ENCODE peak calls at places on chromosomes 4 and X, in four cellular contexts. R, M, J and X are unnamed samples.

GRCh38 chrX:35919536-35920309 is at the start of gene CFAP47:
- DNase-seq in R (peak), M (no peak), J (no peak), X (no peak)

GRCh38 chrX:149510386-149510785 is 5.3 kb upstream of the IDS start:
- DNase-seq in R (no peak), M (no peak), J (no peak), X (no peak)

GRCh38 chr4:69092190-69092589 is 4.1 kb upstream of the UGT2B7 start:
- DNase-seq in R (no peak), M (no peak), J (no peak), X (peak)

GRCh38 chr4:123816462-123816861 is 419.9 kb downstream of the SPRY1 start:
- DNase-seq in R (no peak), M (no peak), J (no peak), X (no peak)

GRCh38 chr4:43816107-43816506 is 632.5 kb downstream of the KCTD8 start:
- DNase-seq in R (no peak), M (no peak), J (no peak), X (no peak)

GRCh38 chr4:73869130-73870055 is at the start of gene CXCL1:
- DNase-seq in R (peak), M (peak), J (peak), X (peak)

GRCh38 chrX:119887721-119888425 is 7.8 kb upstream of the AKAP14 start:
- DNase-seq in R (peak), M (peak), J (peak), X (no peak)

GRCh38 chr4:108256538-108256937 is 87.8 kb upstream of the LEF1 start:
- DNase-seq in R (no peak), M (peak), J (no peak), X (no peak)

GRCh38 chr4:175531405-175532091 is 280.5 kb downstream of the GPM6A start:
- DNase-seq in R (no peak), M (no peak), J (no peak), X (peak)

GRCh38 chrX:143634701-143635442 is 1.0 kb downstream of the SLITRK4 start:
- DNase-seq in R (peak), M (peak), J (no peak), X (no peak)

GRCh38 chrX:3713225-3713936 is at the start of gene PRKX:
- DNase-seq in R (peak), M (peak), J (peak), X (peak)

GRCh38 chr4:93731448-93731847 is 97.1 kb upstream of the ATOH1 start:
- DNase-seq in R (no peak), M (no peak), J (no peak), X (peak)

GRCh38 chrX:151975736-151976275 is 1.3 kb upstream of the GABRE start:
- DNase-seq in R (no peak), M (no peak), J (no peak), X (no peak)

GRCh38 chr4:188158336-188158735 is 19.1 kb downstream of the TRIML1 start:
- DNase-seq in R (no peak), M (no peak), J (no peak), X (no peak)

GRCh38 chrX:47568656-47569295 is 7.8 kb downstream of the ARAF start:
- DNase-seq in R (no peak), M (no peak), J (no peak), X (no peak)

GRCh38 chrX:38880460-38880859 is 79.2 kb downstream of the MID1IP1 start:
- DNase-seq in R (no peak), M (no peak), J (no peak), X (no peak)

GRCh38 chr4:44660396-44660795 is 9.0 kb upstream of the YIPF7 start:
- DNase-seq in R (no peak), M (no peak), J (no peak), X (no peak)

GRCh38 chrX:115560211-115560977 is 580 bp upstream of the PLS3 start:
- DNase-seq in R (no peak), M (no peak), J (no peak), X (peak)

GRCh38 chrX:108735680-108736508 is 469 bp downstream of the IRS4 start:
- DNase-seq in R (peak), M (peak), J (no peak), X (no peak)

GRCh38 chr4:110472583-110473329 is 3.2 kb upstream of the ENPEP start:
- DNase-seq in R (no peak), M (no peak), J (no peak), X (no peak)

GRCh38 chrX:151396042-151396826 is 772 bp upstream of the VMA21 start:
- DNase-seq in R (no peak), M (no peak), J (no peak), X (peak)

GRCh38 chrX:40166582-40166981 is 68.8 kb upstream of the BCOR start:
- DNase-seq in R (no peak), M (no peak), J (no peak), X (peak)

GRCh38 chr4:10085828-10086505 is 30.6 kb downstream of the WDR1 start:
- DNase-seq in R (no peak), M (no peak), J (peak), X (no peak)

GRCh38 chrX:72130156-72130761 is 1.5 kb downstream of the RTL5 start:
- DNase-seq in R (no peak), M (no peak), J (no peak), X (no peak)

GRCh38 chrX:18210470-18210869 is 10.2 kb downstream of the BEND2 start:
- DNase-seq in R (no peak), M (no peak), J (no peak), X (no peak)

GRCh38 chr4:190017357-190018200 is 9.5 kb downstream of the FRG2 start:
- DNase-seq in R (peak), M (peak), J (no peak), X (no peak)

GRCh38 chr4:95415346-95415771 is 133.4 kb downstream of the UNC5C start:
- DNase-seq in R (no peak), M (no peak), J (no peak), X (peak)

GRCh38 chrX:16213970-16214369 is 46.7 kb downstream of the MAGEB17 start:
- DNase-seq in R (no peak), M (no peak), J (no peak), X (no peak)

GRCh38 chrX:103211012-103211715 is 3.7 kb upstream of the BEX4 start:
- DNase-seq in R (peak), M (no peak), J (peak), X (peak)

GRCh38 chr4:7156273-7157139 is 35.8 kb upstream of the SORCS2 start:
- DNase-seq in R (peak), M (peak), J (no peak), X (peak)

GRCh38 chr4:6265546-6265945 is 4.1 kb upstream of the WFS1 start:
- DNase-seq in R (no peak), M (no peak), J (no peak), X (no peak)

GRCh38 chrX:57227691-57228090 is 58.8 kb upstream of the FAAH2 start:
- DNase-seq in R (no peak), M (no peak), J (no peak), X (no peak)

GRCh38 chr4:73012673-73013072 is 56.8 kb downstream of the COX18 start:
- DNase-seq in R (no peak), M (peak), J (no peak), X (no peak)

GRCh38 chr4:107037188-107037587 is 1.1 kb upstream of the DKK2 start:
- DNase-seq in R (peak), M (peak), J (peak), X (peak)

GRCh38 chr4:2084316-2084715 is 25.2 kb downstream of the NAT8L start:
- DNase-seq in R (no peak), M (peak), J (no peak), X (no peak)

GRCh38 chr4:7753271-7753670 is 186.4 kb downstream of the AFAP1 start:
- DNase-seq in R (no peak), M (peak), J (no peak), X (no peak)